ENCODE peak calls at places on chromosomes 11 and 22, in six cellular contexts. H is lung, E is dorsolateral prefrontal cortex, P is neural crest cell, K is right lobe of liver, U is heart right ventricle. M is an unnamed sample.

GRCh38 chr22:44753189-44754042 is 1.0 kb downstream of the ARHGAP8 start:
- DNase-seq in H (peak), E (no peak), K (no peak), P (no peak), U (no peak), M (no peak)

GRCh38 chr22:20464096-20464614 is 26.5 kb upstream of the SCARF2 start:
- DNase-seq in K (peak), U (no peak), P (no peak), E (no peak), H (no peak), M (no peak)

GRCh38 chr22:23557467-23557866 is 22.6 kb downstream of the IGLL1 start:
- DNase-seq in E (no peak), P (no peak), H (no peak), U (no peak), K (no peak), M (peak)

GRCh38 chr22:40377931-40378330 is 7.5 kb downstream of the SGSM3 start:
- DNase-seq in U (no peak), E (no peak), K (no peak), P (no peak), H (no peak), M (no peak)

GRCh38 chr11:85756401-85757200 is 54.3 kb downstream of the SYTL2 start:
- DNase-seq in E (no peak), H (no peak), K (no peak), U (no peak), P (no peak), M (no peak)

GRCh38 chr22:39715778-39716495 is 145.4 kb downstream of the CACNA1I start:
- DNase-seq in E (no peak), H (no peak), P (no peak), U (no peak), K (no peak), M (no peak)

GRCh38 chr11:15935370-15935769 is 421.0 kb downstream of the SOX6 start:
- DNase-seq in U (no peak), P (no peak), H (no peak), E (no peak), K (no peak), M (no peak)

GRCh38 chr11:107263865-107264563 is 193.6 kb downstream of the CWF19L2 start:
- DNase-seq in E (no peak), K (no peak), U (no peak), P (no peak), H (no peak), M (no peak)

GRCh38 chr11:91800208-91800914 is 424.3 kb upstream of the FAT3 start:
- DNase-seq in H (no peak), E (no peak), U (no peak), P (no peak), K (no peak), M (no peak)

GRCh38 chr11:19790831-19791552 is 78.4 kb downstream of the NAV2 start:
- DNase-seq in H (no peak), K (peak), P (no peak), E (no peak), U (no peak), M (no peak)

GRCh38 chr11:44787981-44788380 is 61.2 kb downstream of the TSPAN18 start:
- DNase-seq in K (no peak), U (no peak), P (no peak), E (no peak), H (no peak), M (no peak)

GRCh38 chr22:41178425-41178975 is 26.6 kb upstream of the L3MBTL2 start:
- DNase-seq in U (peak), P (no peak), K (peak), H (no peak), E (peak), M (no peak)

GRCh38 chr11:57324154-57324885 is 432 bp downstream of the TNKS1BP1 start:
- DNase-seq in H (peak), U (peak), P (peak), E (peak), K (no peak), M (peak)

GRCh38 chr11:1754376-1755150 is 4.2 kb upstream of the IFITM10 start:
- DNase-seq in E (no peak), U (no peak), P (no peak), K (peak), H (no peak), M (no peak)

GRCh38 chr11:5938603-5938965 is 3.5 kb upstream of the OR56A3 start:
- DNase-seq in U (no peak), E (no peak), P (no peak), K (no peak), H (no peak), M (no peak)

GRCh38 chr11:92870241-92870826 is 99.1 kb upstream of the MTNR1B start:
- DNase-seq in U (no peak), P (no peak), E (no peak), H (no peak), K (no peak), M (no peak)

GRCh38 chr11:45715398-45715797 is 50.0 kb upstream of the CHST1 start:
- DNase-seq in H (no peak), U (no peak), E (no peak), P (no peak), K (no peak), M (no peak)

GRCh38 chr11:12963789-12964536 is 45.2 kb upstream of the RASSF10 start:
- DNase-seq in K (peak), P (peak), E (peak), H (peak), U (peak), M (peak)

GRCh38 chr22:42773161-42773560 is 52.5 kb upstream of the A4GALT start:
- DNase-seq in E (no peak), H (no peak), P (no peak), K (no peak), U (no peak), M (no peak)

GRCh38 chr11:131922220-131922619 is 551.8 kb downstream of the NTM start:
- DNase-seq in P (no peak), K (no peak), U (no peak), H (no peak), E (no peak), M (no peak)

GRCh38 chr11:119729581-119730346 is 764 bp upstream of the NECTIN1 start:
- DNase-seq in E (peak), K (peak), U (peak), P (no peak), H (peak), M (no peak)

GRCh38 chr11:57323503-57324153 is 1.1 kb downstream of the TNKS1BP1 start:
- DNase-seq in U (no peak), E (no peak), H (no peak), K (no peak), P (no peak), M (no peak)

GRCh38 chr11:133082453-133082781 is 449.9 kb downstream of the OPCML start:
- DNase-seq in K (no peak), P (no peak), H (no peak), U (peak), E (no peak), M (no peak)

GRCh38 chr11:107357877-107358276 is 99.7 kb downstream of the CWF19L2 start:
- DNase-seq in K (no peak), P (no peak), U (no peak), H (no peak), E (no peak), M (no peak)

GRCh38 chr11:820655-821512 is 2.2 kb downstream of the PNPLA2 start:
- DNase-seq in U (peak), P (no peak), K (peak), E (no peak), H (peak), M (no peak)

GRCh38 chr11:114348200-114349191 is 51.8 kb downstream of the C11orf71 start:
- DNase-seq in E (no peak), U (peak), H (peak), K (no peak), P (peak), M (no peak)

GRCh38 chr11:116649268-116649667 is 123.5 kb downstream of the BUD13 start:
- DNase-seq in K (no peak), E (no peak), P (no peak), H (no peak), U (no peak), M (no peak)

GRCh38 chr22:45731798-45732495 is 60.3 kb downstream of the ATXN10 start:
- DNase-seq in K (no peak), E (no peak), P (no peak), H (no peak), U (no peak), M (no peak)

GRCh38 chr11:34798985-34799384 is 117.2 kb downstream of the APIP start:
- DNase-seq in P (no peak), U (no peak), H (no peak), E (no peak), K (no peak), M (no peak)

GRCh38 chr11:29616611-29617010 is 400.2 kb downstream of the KCNA4 start:
- DNase-seq in H (no peak), E (no peak), U (no peak), P (no peak), K (no peak), M (no peak)

GRCh38 chr11:13687271-13687670 is 18.8 kb downstream of the FAR1 start:
- DNase-seq in H (no peak), U (no peak), K (no peak), E (no peak), P (no peak), M (no peak)

GRCh38 chr11:78420796-78421209 is 3.2 kb upstream of the GAB2 start:
- DNase-seq in U (peak), H (peak), E (peak), K (no peak), P (no peak), M (no peak)

GRCh38 chr11:66419825-66420224 is 1.0 kb upstream of the NPAS4 start:
- DNase-seq in E (peak), K (no peak), U (no peak), H (no peak), P (no peak), M (peak)

GRCh38 chr11:131129474-131129873 is 213.2 kb upstream of the SNX19 start:
- DNase-seq in E (no peak), K (no peak), U (no peak), P (no peak), H (no peak), M (no peak)

GRCh38 chr11:43735931-43736330 is 55.4 kb downstream of the HSD17B12 start:
- DNase-seq in P (no peak), H (no peak), E (no peak), K (no peak), U (no peak), M (no peak)

GRCh38 chr11:127017482-127017881 is 16.9 kb upstream of the KIRREL3 start:
- DNase-seq in K (no peak), U (no peak), E (no peak), P (peak), H (no peak), M (no peak)

GRCh38 chr11:61949169-61950034 is 749 bp upstream of the BEST1 start:
- DNase-seq in H (peak), U (peak), P (no peak), E (peak), K (no peak), M (no peak)

GRCh38 chr22:30245181-30245984 is 1.2 kb downstream of the LIF start:
- DNase-seq in K (no peak), E (no peak), H (no peak), U (no peak), P (no peak), M (no peak)

GRCh38 chr11:134125507-134125906 is 56.6 kb downstream of the JAM3 start:
- DNase-seq in P (no peak), K (no peak), U (no peak), H (no peak), E (no peak), M (no peak)

GRCh38 chr22:25375683-25376082 is 156.2 kb downstream of the CRYBB2 start:
- DNase-seq in E (no peak), U (no peak), K (no peak), P (no peak), H (no peak), M (no peak)
- TF ChIP-seq CTCF in E (no peak), U (no peak), K (no peak), P (no peak), H (no peak), M (no peak)

DNA sequence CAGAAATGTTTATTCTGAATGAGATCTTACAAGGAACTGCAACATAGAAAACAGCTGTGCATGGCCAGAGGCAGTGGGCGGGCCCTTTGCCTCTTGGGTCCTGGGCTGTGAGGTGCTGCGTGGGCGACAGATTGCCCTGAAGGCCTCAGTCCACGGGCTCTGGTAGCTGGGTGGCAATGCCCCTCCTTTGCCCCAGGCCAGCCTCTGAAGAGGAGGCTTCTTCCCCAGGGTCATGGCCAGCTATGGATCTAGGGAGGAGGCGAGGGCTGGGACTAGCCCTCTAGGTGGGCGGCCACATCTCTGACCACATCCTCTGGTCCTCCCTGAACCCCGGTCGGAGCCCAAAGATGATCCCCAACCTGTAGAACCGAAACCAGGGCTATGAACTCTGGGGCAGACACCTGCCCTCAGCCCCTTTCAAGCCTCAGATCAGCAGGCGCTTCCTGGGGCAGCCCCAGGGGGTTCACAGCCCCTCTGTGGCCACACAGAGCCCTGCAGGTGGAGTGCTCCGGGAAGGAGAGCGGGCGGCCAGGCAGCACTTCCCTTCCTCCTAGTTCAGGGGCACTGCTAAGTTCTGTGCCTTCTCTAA is 6.6 kb upstream of the CDC42BPG start:
- DNase-seq in U (no peak), P (no peak), H (no peak), E (no peak), K (no peak), M (no peak)
- TF ChIP-seq CTCF in U (no peak), P (peak), H (no peak), E (no peak), K (no peak), M (no peak)

DNA sequence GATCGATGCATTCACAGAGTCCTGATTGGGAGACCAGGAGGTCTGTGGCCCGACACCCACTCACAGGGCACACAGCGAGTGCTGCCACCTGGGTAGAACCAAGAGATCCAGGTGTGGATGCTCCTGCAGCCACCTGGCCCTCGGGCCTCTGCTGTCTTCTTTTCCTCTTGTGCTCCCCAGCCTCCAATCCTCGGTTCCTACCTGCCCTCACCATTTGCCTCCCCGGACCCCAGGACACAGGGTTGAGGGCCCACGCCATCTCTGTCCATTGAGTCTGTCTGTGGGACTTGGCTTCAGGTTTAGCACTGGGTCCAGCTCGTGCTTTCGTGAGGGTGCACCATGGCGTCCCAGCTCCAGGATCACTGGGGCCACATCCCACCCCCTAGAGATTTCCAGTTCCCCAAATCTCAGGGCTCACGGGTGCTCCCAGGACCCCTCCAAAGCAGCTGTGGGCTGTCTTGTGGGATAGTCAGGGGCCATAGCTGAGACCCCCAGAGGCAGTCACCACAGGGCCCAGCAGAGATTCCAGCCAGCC is 591.1 kb downstream of the BRD1 start:
- DNase-seq in E (no peak), K (no peak), U (no peak), H (peak), P (no peak), M (no peak)
- TF ChIP-seq CTCF in E (no peak), K (no peak), U (no peak), H (no peak), P (no peak), M (no peak)

GRCh38 chr11:73989156-73989555 is 6.5 kb upstream of the UCP2 start:
- DNase-seq in P (no peak), U (no peak), K (no peak), H (no peak), E (no peak), M (no peak)
- TF ChIP-seq CTCF in P (no peak), U (no peak), K (no peak), H (no peak), E (no peak), M (no peak)

DNA sequence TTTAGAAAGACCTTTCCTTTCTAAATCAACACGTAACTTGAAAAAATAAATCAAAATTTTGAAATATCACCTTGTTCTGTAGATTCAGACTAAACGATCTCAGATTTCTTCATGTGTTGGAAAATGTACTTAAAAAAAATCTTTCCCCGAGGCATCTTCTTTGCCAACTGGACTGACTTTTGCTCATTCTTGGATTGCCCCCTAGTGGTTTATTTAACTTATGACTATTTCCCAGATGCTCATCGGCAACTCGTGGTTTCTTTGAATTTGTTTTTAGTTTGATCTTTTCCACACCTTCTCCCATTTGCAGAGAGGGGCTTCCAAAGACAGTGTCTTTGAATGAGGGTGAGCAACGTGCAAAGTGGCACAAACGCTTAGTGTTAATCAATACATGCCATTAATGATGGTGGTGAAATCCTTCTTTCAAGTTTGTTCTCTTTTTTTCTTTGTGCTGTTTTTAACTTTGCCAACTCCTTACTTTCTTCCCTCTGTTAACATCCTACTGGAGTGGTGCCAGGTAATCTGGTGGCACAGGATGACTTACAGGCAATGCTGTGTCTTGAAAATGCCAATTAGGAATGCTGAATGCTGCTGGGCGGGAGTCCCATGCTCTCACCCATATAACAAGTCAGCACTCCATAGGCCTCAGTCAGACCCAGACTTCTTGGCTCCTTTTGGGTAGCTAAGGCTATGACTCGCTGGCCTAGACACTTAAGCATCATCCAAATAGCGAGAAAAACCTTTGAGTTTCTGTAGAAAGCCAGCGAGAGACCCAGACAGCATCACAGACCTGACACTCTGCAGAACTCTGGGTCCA is 18.3 kb downstream of the PRSS23 start:
- DNase-seq in H (no peak), E (no peak), U (peak), P (no peak), K (no peak), M (no peak)
- TF ChIP-seq CTCF in H (peak), E (peak), U (peak), P (peak), K (peak), M (peak)